ENCODE peak calls at places on chromosomes 16 and 17, in six cellular contexts. C, Z, T, E, Q and K are unnamed samples. For H3K36me3, the result is how much of the 10 kb centered on the place peaks cover.

GRCh38 chr17:39966771-39967170 is 4.0 kb downstream of the GSDMA start:
- DNase-seq in Q (no peak), E (no peak), C (no peak), T (no peak), Z (no peak), K (no peak)

GRCh38 chr17:9470171-9470570 is 105.4 kb downstream of the STX8 start:
- DNase-seq in T (no peak), C (no peak), Z (no peak), Q (no peak), E (no peak), K (no peak)

GRCh38 chr16:75074920-75075687 is 41.5 kb downstream of the LDHD start:
- DNase-seq in E (no peak), Z (peak), T (no peak), C (no peak), Q (peak), K (no peak)

GRCh38 chr17:64205804-64206203 is 57.3 kb downstream of the TEX2 start:
- DNase-seq in C (no peak), E (no peak), Q (no peak), Z (no peak), T (no peak), K (no peak)

GRCh38 chr16:56777533-56777932 is 47.6 kb downstream of the NUP93 start:
- DNase-seq in E (no peak), Q (no peak), C (no peak), T (no peak), Z (no peak), K (no peak)

GRCh38 chr16:75089486-75090202 is 26.9 kb downstream of the LDHD start:
- DNase-seq in T (no peak), Q (no peak), E (peak), Z (no peak), C (peak), K (no peak)

GRCh38 chr16:84728853-84729424 is 29.1 kb downstream of the USP10 start:
- DNase-seq in Z (no peak), Q (no peak), E (no peak), C (no peak), T (no peak), K (no peak)

GRCh38 chr17:78394209-78394608 is 15.8 kb downstream of the PGS1 start:
- DNase-seq in T (no peak), C (no peak), Q (no peak), E (no peak), Z (no peak), K (no peak)

GRCh38 chr17:40727447-40728231 is 24.1 kb upstream of the KRT24 start:
- DNase-seq in Z (no peak), E (no peak), C (no peak), Q (no peak), T (no peak), K (no peak)

GRCh38 chr16:89455178-89455577 is 35.2 kb downstream of the ANKRD11 start:
- DNase-seq in E (no peak), T (no peak), C (no peak), Z (no peak), Q (no peak), K (no peak)

GRCh38 chr17:70896843-70897242 is 727.5 kb downstream of the KCNJ2 start:
- DNase-seq in E (no peak), T (no peak), Z (no peak), C (no peak), Q (no peak), K (no peak)

GRCh38 chr16:16080465-16081065 is 131.1 kb downstream of the ABCC1 start:
- DNase-seq in E (no peak), T (no peak), C (no peak), Q (no peak), Z (no peak), K (no peak)

GRCh38 chr16:4273858-4274291 is 1.1 kb upstream of the TFAP4 start:
- DNase-seq in T (peak), Z (peak), E (peak), C (peak), Q (no peak), K (peak)

GRCh38 chr16:30030011-30030685 is 923 bp downstream of the TLCD3B start:
- DNase-seq in C (peak), Q (no peak), T (no peak), Z (no peak), E (no peak), K (no peak)

GRCh38 chr16:11603331-11603750 is 16.6 kb upstream of the LITAF start:
- DNase-seq in E (peak), Z (no peak), Q (no peak), C (no peak), T (no peak), K (no peak)
- H3K27ac ChIP-seq in E (peak), Z (peak), Q (peak), C (peak), T (no peak), K (peak)

GRCh38 chr17:61789872-61790271 is 73.5 kb downstream of the BRIP1 start:
- DNase-seq in T (no peak), Z (no peak), E (no peak), C (no peak), Q (no peak), K (no peak)

GRCh38 chr17:61794792-61795191 is 68.5 kb downstream of the BRIP1 start:
- DNase-seq in Q (no peak), T (no peak), E (no peak), Z (no peak), C (no peak), K (no peak)

GRCh38 chr17:61795546-61795945 is 67.8 kb downstream of the BRIP1 start:
- DNase-seq in E (no peak), Q (no peak), C (no peak), T (no peak), Z (no peak), K (no peak)

GRCh38 chr17:61794242-61794641 is 69.1 kb downstream of the BRIP1 start:
- DNase-seq in Q (no peak), Z (no peak), E (no peak), C (no peak), T (no peak), K (no peak)

DNA sequence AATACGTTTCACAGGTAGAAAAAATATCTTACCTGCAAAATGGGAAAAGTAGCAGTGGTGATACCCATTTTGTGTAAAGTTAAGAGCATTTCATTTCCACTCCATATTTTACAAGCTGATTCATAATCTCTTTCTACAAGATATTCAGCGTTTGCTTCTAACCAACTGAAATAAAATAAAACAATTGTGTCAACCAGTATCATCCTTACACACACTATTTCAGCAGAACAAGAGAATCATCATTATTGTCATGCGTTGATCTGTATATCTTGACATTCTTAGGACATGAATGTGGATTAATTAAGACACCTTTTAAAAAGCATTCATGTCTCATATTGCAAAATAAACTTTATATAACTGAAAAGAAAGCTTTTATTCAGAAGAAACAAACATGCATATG is 69.8 kb downstream of the BRIP1 start:
- DNase-seq in Z (no peak), T (no peak), E (no peak), Q (no peak), C (no peak), K (no peak)
- H3K36me3 ChIP-seq in Z (under half), T (under half), E (under half), Q (under half), C (under half), K (under half)

GRCh38 chr16:31301708-31302400 is 42.1 kb downstream of the ITGAM start:
- DNase-seq in Q (no peak), T (no peak), C (peak), Z (no peak), E (no peak), K (no peak)

GRCh38 chr16:31297496-31297895 is 37.7 kb downstream of the ITGAM start:
- DNase-seq in E (no peak), Q (no peak), T (no peak), Z (no peak), C (no peak), K (no peak)

GRCh38 chr16:31298340-31298739 is 38.6 kb downstream of the ITGAM start:
- DNase-seq in Z (no peak), E (no peak), T (no peak), Q (no peak), C (no peak), K (no peak)

GRCh38 chr16:31295206-31295605 is 35.4 kb downstream of the ITGAM start:
- DNase-seq in Q (no peak), Z (no peak), T (no peak), C (no peak), E (no peak), K (no peak)

GRCh38 chr16:31298958-31299357 is 39.2 kb downstream of the ITGAM start:
- DNase-seq in T (no peak), E (no peak), C (no peak), Z (no peak), Q (no peak), K (no peak)
- TF ChIP-seq CTCF in T (no peak), E (no peak), C (no peak), Z (peak), Q (no peak), K (peak)

DNA sequence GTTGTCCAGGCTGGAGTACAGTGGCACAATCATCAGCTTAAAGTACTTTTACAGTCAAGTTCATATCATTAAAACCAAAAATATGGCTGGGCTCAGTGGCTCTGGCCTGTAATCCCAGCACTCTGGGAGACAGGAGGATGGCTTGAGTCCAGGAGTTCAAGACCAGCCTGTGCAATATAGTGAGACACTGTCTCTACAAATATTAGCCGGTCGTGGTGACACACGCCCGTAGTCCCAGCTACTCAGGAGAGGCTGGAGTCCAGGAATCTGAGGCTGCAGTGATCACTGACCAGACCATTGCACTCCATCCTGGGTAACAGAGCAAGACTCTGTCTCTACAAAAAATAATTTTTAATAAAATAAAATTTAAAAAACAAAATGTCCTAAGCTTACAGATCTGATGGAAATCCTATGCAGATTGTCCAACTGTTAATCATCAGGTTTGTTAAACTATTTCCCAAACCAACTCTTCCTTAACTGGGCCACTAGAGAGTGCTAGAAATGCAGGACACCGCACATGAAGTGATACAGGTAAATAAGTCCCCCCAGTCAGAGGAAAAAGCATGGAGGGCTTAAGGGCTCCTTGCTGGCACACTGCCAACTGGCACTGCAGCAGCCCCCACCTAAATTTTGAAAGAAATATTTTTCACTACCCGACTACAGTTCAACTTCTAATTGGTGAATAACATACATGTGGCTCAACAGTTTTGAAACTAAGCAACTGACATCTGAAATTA is 2.8 kb downstream of the USP22 start:
- DNase-seq in E (no peak), Z (no peak), Q (no peak), C (peak), T (no peak), K (peak)
- H3K27ac ChIP-seq in E (peak), Z (peak), Q (peak), C (peak), T (peak), K (no peak)